ENCODE peak calls at places on chromosomes 5 and 9, in seven cellular contexts. One of them, this sample, is unnamed.

GRCh38 chr5:158393457-158393856 is 534.5 kb upstream of the CLINT1 start:
- DNase-seq in cardiac fibroblast: no peak
- DNase-seq in Calu3: no peak
- DNase-seq in mammary epithelial cell: no peak
- DNase-seq in thyroid gland: no peak
- DNase-seq in endothelial cell: no peak
- DNase-seq in heart right ventricle: no peak
- DNase-seq in this sample: no peak

GRCh38 chr5:132438931-132439330 is 51.6 kb downstream of the IRF1 start:
- DNase-seq in heart right ventricle: no peak
- DNase-seq in thyroid gland: no peak
- DNase-seq in mammary epithelial cell: no peak
- DNase-seq in endothelial cell: no peak
- DNase-seq in cardiac fibroblast: no peak
- DNase-seq in Calu3: no peak
- DNase-seq in this sample: no peak

GRCh38 chr5:172163346-172163745 is 24.7 kb downstream of the STK10 start:
- DNase-seq in Calu3: no peak
- DNase-seq in cardiac fibroblast: peak
- DNase-seq in heart right ventricle: peak
- DNase-seq in mammary epithelial cell: no peak
- DNase-seq in thyroid gland: no peak
- DNase-seq in endothelial cell: no peak
- DNase-seq in this sample: no peak

GRCh38 chr5:171484460-171484899 is 65.0 kb downstream of the FGF18 start:
- DNase-seq in cardiac fibroblast: peak
- DNase-seq in thyroid gland: no peak
- DNase-seq in heart right ventricle: no peak
- DNase-seq in mammary epithelial cell: no peak
- DNase-seq in endothelial cell: peak
- DNase-seq in Calu3: peak
- DNase-seq in this sample: peak

GRCh38 chr9:69627301-69627700 is 44.9 kb downstream of the APBA1 start:
- DNase-seq in mammary epithelial cell: no peak
- DNase-seq in heart right ventricle: no peak
- DNase-seq in Calu3: no peak
- DNase-seq in cardiac fibroblast: no peak
- DNase-seq in endothelial cell: no peak
- DNase-seq in thyroid gland: no peak
- DNase-seq in this sample: no peak

GRCh38 chr5:150780816-150781221 is 2.3 kb downstream of the SMIM3 start:
- DNase-seq in heart right ventricle: no peak
- DNase-seq in thyroid gland: no peak
- DNase-seq in cardiac fibroblast: peak
- DNase-seq in endothelial cell: no peak
- DNase-seq in Calu3: no peak
- DNase-seq in mammary epithelial cell: peak
- DNase-seq in this sample: no peak

GRCh38 chr9:115633099-115633498 is 515.1 kb upstream of the TNC start:
- DNase-seq in endothelial cell: no peak
- DNase-seq in heart right ventricle: no peak
- DNase-seq in thyroid gland: no peak
- DNase-seq in mammary epithelial cell: peak
- DNase-seq in cardiac fibroblast: peak
- DNase-seq in Calu3: no peak
- DNase-seq in this sample: no peak

GRCh38 chr9:95411211-95411892 is 93.8 kb upstream of the FANCC start:
- DNase-seq in Calu3: no peak
- DNase-seq in endothelial cell: no peak
- DNase-seq in cardiac fibroblast: no peak
- DNase-seq in thyroid gland: no peak
- DNase-seq in mammary epithelial cell: no peak
- DNase-seq in heart right ventricle: no peak
- DNase-seq in this sample: no peak

GRCh38 chr9:84742261-84742660 is 72.7 kb downstream of the NTRK2 start:
- DNase-seq in mammary epithelial cell: no peak
- DNase-seq in thyroid gland: no peak
- DNase-seq in cardiac fibroblast: no peak
- DNase-seq in heart right ventricle: no peak
- DNase-seq in endothelial cell: no peak
- DNase-seq in Calu3: no peak
- DNase-seq in this sample: no peak

GRCh38 chr5:109416882-109417281 is 7.1 kb upstream of the PJA2 start:
- DNase-seq in heart right ventricle: no peak
- DNase-seq in endothelial cell: no peak
- DNase-seq in Calu3: no peak
- DNase-seq in cardiac fibroblast: no peak
- DNase-seq in mammary epithelial cell: no peak
- DNase-seq in thyroid gland: no peak
- DNase-seq in this sample: no peak

GRCh38 chr9:122941560-122942234 is 877 bp downstream of the RABGAP1 start:
- DNase-seq in Calu3: no peak
- DNase-seq in thyroid gland: no peak
- DNase-seq in cardiac fibroblast: peak
- DNase-seq in endothelial cell: peak
- DNase-seq in mammary epithelial cell: peak
- DNase-seq in heart right ventricle: no peak
- DNase-seq in this sample: no peak

GRCh38 chr5:175796536-175797499 is 74.6 kb upstream of the CPLX2 start:
- DNase-seq in cardiac fibroblast: peak
- DNase-seq in mammary epithelial cell: peak
- DNase-seq in endothelial cell: peak
- DNase-seq in heart right ventricle: peak
- DNase-seq in thyroid gland: peak
- DNase-seq in Calu3: peak
- DNase-seq in this sample: peak

DNA sequence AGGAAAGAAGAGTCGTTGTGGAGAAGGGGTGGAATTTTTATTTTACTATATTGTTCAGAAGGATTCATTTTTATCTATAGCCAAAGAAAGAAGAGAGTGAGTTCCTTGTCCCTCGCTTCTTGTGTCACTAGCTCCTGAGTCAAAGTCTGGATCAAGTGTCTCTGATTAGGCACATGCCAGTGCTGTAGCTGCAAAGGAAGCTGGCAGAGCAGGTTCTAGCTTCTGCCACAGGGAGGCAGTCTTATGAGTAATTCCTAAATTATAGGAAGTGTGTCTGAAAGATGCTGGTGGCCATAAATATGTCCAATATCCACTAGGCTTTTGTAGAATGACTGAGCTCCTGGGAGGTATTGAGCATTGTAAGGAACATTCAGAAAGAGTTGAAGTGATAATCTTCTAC is 84.7 kb downstream of the DOCK2 start:
- DNase-seq in cardiac fibroblast: no peak
- DNase-seq in Calu3: no peak
- DNase-seq in thyroid gland: no peak
- DNase-seq in mammary epithelial cell: no peak
- DNase-seq in heart right ventricle: no peak
- DNase-seq in endothelial cell: no peak
- DNase-seq in this sample: no peak
- TF ChIP-seq CTCF in cardiac fibroblast: no peak
- TF ChIP-seq CTCF in Calu3: no peak
- TF ChIP-seq CTCF in thyroid gland: no peak
- TF ChIP-seq CTCF in mammary epithelial cell: peak
- TF ChIP-seq CTCF in heart right ventricle: no peak
- TF ChIP-seq CTCF in endothelial cell: no peak
- TF ChIP-seq CTCF in this sample: no peak

DNA sequence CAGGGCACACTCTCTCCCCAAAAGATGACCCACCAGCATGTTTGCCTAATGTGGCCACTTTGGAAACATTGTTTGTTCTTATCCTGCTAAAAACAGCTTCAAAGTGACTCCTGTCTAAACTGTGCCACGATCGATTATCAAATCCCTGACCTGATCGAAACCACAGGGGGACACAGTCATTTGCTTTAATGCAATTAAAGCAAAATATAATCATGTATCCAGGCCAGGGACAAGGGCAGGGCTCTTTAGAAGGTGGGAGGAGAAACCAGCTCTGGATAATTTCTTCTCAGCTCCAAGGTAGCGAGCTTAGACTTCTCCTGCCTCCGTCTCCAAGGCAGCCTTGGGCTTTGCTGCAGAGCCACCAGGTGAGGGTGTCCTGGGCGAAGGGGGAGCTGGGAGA is 95.0 kb upstream of the HAND1 start:
- DNase-seq in heart right ventricle: no peak
- DNase-seq in mammary epithelial cell: no peak
- DNase-seq in endothelial cell: no peak
- DNase-seq in Calu3: no peak
- DNase-seq in thyroid gland: no peak
- DNase-seq in cardiac fibroblast: no peak
- DNase-seq in this sample: no peak
- TF ChIP-seq CTCF in heart right ventricle: no peak
- TF ChIP-seq CTCF in mammary epithelial cell: no peak
- TF ChIP-seq CTCF in endothelial cell: no peak
- TF ChIP-seq CTCF in Calu3: no peak
- TF ChIP-seq CTCF in thyroid gland: no peak
- TF ChIP-seq CTCF in cardiac fibroblast: no peak
- TF ChIP-seq CTCF in this sample: no peak

DNA sequence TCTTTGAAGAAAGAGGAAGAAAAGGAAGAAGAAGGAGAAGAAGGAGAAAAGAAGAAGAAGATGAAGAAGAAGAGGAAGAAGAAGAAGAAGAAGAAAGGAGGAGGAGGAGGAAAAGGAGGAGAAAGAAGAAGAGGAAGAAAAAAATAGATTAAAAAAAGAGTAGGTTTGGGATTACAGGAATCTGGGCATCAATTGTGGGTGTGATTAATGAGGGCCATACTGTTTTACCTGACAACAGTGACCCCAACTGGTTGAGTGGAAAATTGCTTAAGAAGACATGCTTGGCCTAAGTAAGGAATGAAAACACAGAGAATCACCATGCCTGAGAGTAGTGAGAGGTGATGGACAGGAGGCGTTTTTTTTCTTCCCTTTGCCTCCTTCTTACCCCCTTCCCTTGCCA is 114.6 kb downstream of the FAM170A start:
- DNase-seq in mammary epithelial cell: peak
- DNase-seq in endothelial cell: peak
- DNase-seq in cardiac fibroblast: peak
- DNase-seq in thyroid gland: no peak
- DNase-seq in Calu3: peak
- DNase-seq in heart right ventricle: no peak
- DNase-seq in this sample: no peak
- TF ChIP-seq CTCF in mammary epithelial cell: peak
- TF ChIP-seq CTCF in endothelial cell: peak
- TF ChIP-seq CTCF in cardiac fibroblast: peak
- TF ChIP-seq CTCF in thyroid gland: peak
- TF ChIP-seq CTCF in Calu3: peak
- TF ChIP-seq CTCF in heart right ventricle: no peak
- TF ChIP-seq CTCF in this sample: no peak

DNA sequence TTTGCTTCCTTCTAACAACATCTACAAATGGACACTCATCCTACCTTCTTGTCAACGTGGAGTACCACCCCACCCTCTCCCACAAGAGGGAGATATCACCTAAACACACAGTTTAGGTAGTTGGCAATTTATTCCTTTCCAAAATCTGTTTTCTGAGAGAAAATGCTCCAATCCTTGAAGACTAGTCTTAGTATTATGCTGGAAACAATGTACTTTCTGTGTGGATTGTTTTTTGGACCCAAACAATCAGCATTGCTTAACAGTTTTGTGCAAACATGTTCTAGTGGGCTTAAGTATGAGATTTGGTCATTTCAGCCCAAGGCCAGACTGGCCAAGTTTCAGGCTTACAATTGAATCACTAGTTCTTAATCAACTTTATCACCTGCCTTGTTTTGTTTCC is 359.1 kb downstream of the ARHGEF28 start:
- DNase-seq in endothelial cell: peak
- DNase-seq in Calu3: peak
- DNase-seq in cardiac fibroblast: peak
- DNase-seq in thyroid gland: peak
- DNase-seq in mammary epithelial cell: peak
- DNase-seq in heart right ventricle: no peak
- DNase-seq in this sample: no peak
- TF ChIP-seq CTCF in endothelial cell: peak
- TF ChIP-seq CTCF in Calu3: peak
- TF ChIP-seq CTCF in cardiac fibroblast: peak
- TF ChIP-seq CTCF in thyroid gland: peak
- TF ChIP-seq CTCF in mammary epithelial cell: peak
- TF ChIP-seq CTCF in heart right ventricle: peak
- TF ChIP-seq CTCF in this sample: no peak

DNA sequence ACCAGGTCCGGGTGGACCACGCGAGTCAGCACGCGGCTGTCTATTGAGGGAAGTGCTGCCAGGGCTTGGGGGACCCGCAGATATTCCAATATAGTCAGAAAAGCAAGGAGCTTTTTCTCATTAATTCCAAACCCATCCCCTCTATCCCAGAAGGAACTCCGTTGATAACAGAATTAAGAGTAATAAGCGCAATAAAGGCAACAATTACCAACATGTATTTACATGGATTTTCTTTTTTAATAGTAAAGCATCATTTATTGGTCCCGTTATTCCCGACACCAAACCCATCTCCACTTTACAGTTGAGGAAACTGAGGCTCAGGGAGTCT is 7.7 kb downstream of the PHF19 start:
- DNase-seq in endothelial cell: no peak
- DNase-seq in Calu3: no peak
- DNase-seq in heart right ventricle: no peak
- DNase-seq in cardiac fibroblast: no peak
- DNase-seq in thyroid gland: no peak
- DNase-seq in mammary epithelial cell: no peak
- DNase-seq in this sample: no peak
- TF ChIP-seq CTCF in endothelial cell: no peak
- TF ChIP-seq CTCF in Calu3: no peak
- TF ChIP-seq CTCF in heart right ventricle: no peak
- TF ChIP-seq CTCF in cardiac fibroblast: no peak
- TF ChIP-seq CTCF in thyroid gland: no peak
- TF ChIP-seq CTCF in mammary epithelial cell: no peak
- TF ChIP-seq CTCF in this sample: no peak